ENCODE peak calls at places on chromosomes 6 and 20, in eight cellular contexts. One of them, this sample, is unnamed.

GRCh38 chr20:39850821-39851330 is 838.2 kb downstream of the MAFB start:
- DNase-seq in Panc1: no peak
- DNase-seq in left ventricle myocardium inferior: no peak
- DNase-seq in CD8-positive, alpha-beta T cell: no peak
- DNase-seq in GM12865: no peak
- DNase-seq in adrenal gland: no peak
- DNase-seq in AG09319: no peak
- DNase-seq in pancreas: no peak
- DNase-seq in this sample: no peak

GRCh38 chr20:6606651-6607050 is 160.8 kb upstream of the BMP2 start:
- DNase-seq in Panc1: no peak
- DNase-seq in adrenal gland: no peak
- DNase-seq in pancreas: no peak
- DNase-seq in AG09319: no peak
- DNase-seq in GM12865: no peak
- DNase-seq in CD8-positive, alpha-beta T cell: no peak
- DNase-seq in left ventricle myocardium inferior: no peak
- DNase-seq in this sample: no peak

GRCh38 chr20:36847710-36848040 is 28.3 kb upstream of the TLDC2 start:
- DNase-seq in CD8-positive, alpha-beta T cell: no peak
- DNase-seq in AG09319: no peak
- DNase-seq in pancreas: no peak
- DNase-seq in GM12865: no peak
- DNase-seq in Panc1: no peak
- DNase-seq in left ventricle myocardium inferior: no peak
- DNase-seq in adrenal gland: no peak
- DNase-seq in this sample: no peak

GRCh38 chr20:41617059-41617921 is 887 bp downstream of the CHD6 start:
- DNase-seq in AG09319: no peak
- DNase-seq in Panc1: no peak
- DNase-seq in adrenal gland: peak
- DNase-seq in pancreas: peak
- DNase-seq in CD8-positive, alpha-beta T cell: peak
- DNase-seq in GM12865: peak
- DNase-seq in left ventricle myocardium inferior: peak
- DNase-seq in this sample: peak

GRCh38 chr6:43853066-43853650 is 83.1 kb downstream of the VEGFA start:
- DNase-seq in Panc1: no peak
- DNase-seq in GM12865: no peak
- DNase-seq in AG09319: no peak
- DNase-seq in pancreas: no peak
- DNase-seq in CD8-positive, alpha-beta T cell: no peak
- DNase-seq in left ventricle myocardium inferior: no peak
- DNase-seq in adrenal gland: no peak
- DNase-seq in this sample: no peak

GRCh38 chr6:37005061-37005810 is at the start of gene FGD2:
- DNase-seq in pancreas: no peak
- DNase-seq in Panc1: no peak
- DNase-seq in AG09319: no peak
- DNase-seq in adrenal gland: no peak
- DNase-seq in GM12865: peak
- DNase-seq in CD8-positive, alpha-beta T cell: no peak
- DNase-seq in left ventricle myocardium inferior: no peak
- DNase-seq in this sample: no peak

GRCh38 chr6:43995137-43995536 is 132.1 kb downstream of the MRPL14 start:
- DNase-seq in AG09319: no peak
- DNase-seq in CD8-positive, alpha-beta T cell: no peak
- DNase-seq in left ventricle myocardium inferior: no peak
- DNase-seq in pancreas: no peak
- DNase-seq in Panc1: no peak
- DNase-seq in adrenal gland: no peak
- DNase-seq in GM12865: no peak
- DNase-seq in this sample: no peak

GRCh38 chr6:12849420-12850200 is 133.0 kb downstream of the PHACTR1 start:
- DNase-seq in AG09319: no peak
- DNase-seq in Panc1: no peak
- DNase-seq in pancreas: no peak
- DNase-seq in adrenal gland: no peak
- DNase-seq in GM12865: no peak
- DNase-seq in left ventricle myocardium inferior: no peak
- DNase-seq in CD8-positive, alpha-beta T cell: no peak
- DNase-seq in this sample: no peak

GRCh38 chr6:53793318-53793975 is 1.4 kb upstream of the LRRC1 start:
- DNase-seq in AG09319: no peak
- DNase-seq in Panc1: peak
- DNase-seq in pancreas: peak
- DNase-seq in adrenal gland: peak
- DNase-seq in left ventricle myocardium inferior: no peak
- DNase-seq in GM12865: peak
- DNase-seq in CD8-positive, alpha-beta T cell: no peak
- DNase-seq in this sample: peak

GRCh38 chr20:53708129-53708968 is 114.7 kb upstream of the ZNF217 start:
- DNase-seq in left ventricle myocardium inferior: no peak
- DNase-seq in pancreas: no peak
- DNase-seq in Panc1: no peak
- DNase-seq in AG09319: no peak
- DNase-seq in CD8-positive, alpha-beta T cell: no peak
- DNase-seq in adrenal gland: no peak
- DNase-seq in GM12865: peak
- DNase-seq in this sample: no peak

GRCh38 chr6:45696738-45697137 is 318.9 kb downstream of the CLIC5 start:
- DNase-seq in Panc1: no peak
- DNase-seq in AG09319: no peak
- DNase-seq in pancreas: no peak
- DNase-seq in adrenal gland: no peak
- DNase-seq in left ventricle myocardium inferior: no peak
- DNase-seq in GM12865: no peak
- DNase-seq in CD8-positive, alpha-beta T cell: no peak
- DNase-seq in this sample: no peak

GRCh38 chr6:40922281-40922680 is 116.7 kb downstream of the UNC5CL start:
- DNase-seq in Panc1: no peak
- DNase-seq in GM12865: no peak
- DNase-seq in left ventricle myocardium inferior: no peak
- DNase-seq in pancreas: no peak
- DNase-seq in adrenal gland: no peak
- DNase-seq in CD8-positive, alpha-beta T cell: no peak
- DNase-seq in AG09319: no peak
- DNase-seq in this sample: no peak

GRCh38 chr6:32854376-32855178 is 585 bp downstream of the PSMB9 start:
- DNase-seq in CD8-positive, alpha-beta T cell: peak
- DNase-seq in adrenal gland: peak
- DNase-seq in AG09319: no peak
- DNase-seq in GM12865: peak
- DNase-seq in pancreas: no peak
- DNase-seq in Panc1: no peak
- DNase-seq in left ventricle myocardium inferior: peak
- DNase-seq in this sample: peak

GRCh38 chr6:112881027-112881426 is 533.9 kb downstream of the RFPL4B start:
- DNase-seq in adrenal gland: no peak
- DNase-seq in left ventricle myocardium inferior: no peak
- DNase-seq in pancreas: no peak
- DNase-seq in AG09319: no peak
- DNase-seq in GM12865: peak
- DNase-seq in CD8-positive, alpha-beta T cell: no peak
- DNase-seq in Panc1: no peak
- DNase-seq in this sample: no peak

GRCh38 chr6:131135244-131136020 is at the start of gene AKAP7:
- DNase-seq in AG09319: no peak
- DNase-seq in pancreas: peak
- DNase-seq in left ventricle myocardium inferior: peak
- DNase-seq in adrenal gland: peak
- DNase-seq in CD8-positive, alpha-beta T cell: peak
- DNase-seq in GM12865: peak
- DNase-seq in Panc1: no peak
- DNase-seq in this sample: peak

GRCh38 chr6:147869223-147869600 is 360.7 kb downstream of the SAMD5 start:
- DNase-seq in Panc1: no peak
- DNase-seq in left ventricle myocardium inferior: no peak
- DNase-seq in GM12865: no peak
- DNase-seq in CD8-positive, alpha-beta T cell: no peak
- DNase-seq in adrenal gland: no peak
- DNase-seq in AG09319: no peak
- DNase-seq in pancreas: no peak
- DNase-seq in this sample: no peak

GRCh38 chr20:33017542-33017941 is 10.0 kb downstream of the BPIFB2 start:
- DNase-seq in GM12865: no peak
- DNase-seq in CD8-positive, alpha-beta T cell: no peak
- DNase-seq in Panc1: no peak
- DNase-seq in left ventricle myocardium inferior: no peak
- DNase-seq in adrenal gland: no peak
- DNase-seq in pancreas: no peak
- DNase-seq in AG09319: no peak
- DNase-seq in this sample: no peak

GRCh38 chr20:33018169-33018931 is 10.8 kb downstream of the BPIFB2 start:
- DNase-seq in left ventricle myocardium inferior: no peak
- DNase-seq in AG09319: no peak
- DNase-seq in CD8-positive, alpha-beta T cell: no peak
- DNase-seq in GM12865: no peak
- DNase-seq in adrenal gland: no peak
- DNase-seq in pancreas: no peak
- DNase-seq in Panc1: no peak
- DNase-seq in this sample: no peak

GRCh38 chr20:33020278-33021161 is 10.9 kb upstream of the BPIFB6 start:
- DNase-seq in adrenal gland: no peak
- DNase-seq in AG09319: no peak
- DNase-seq in left ventricle myocardium inferior: no peak
- DNase-seq in pancreas: no peak
- DNase-seq in GM12865: no peak
- DNase-seq in CD8-positive, alpha-beta T cell: no peak
- DNase-seq in Panc1: no peak
- DNase-seq in this sample: no peak

GRCh38 chr20:33021879-33022732 is 9.3 kb upstream of the BPIFB6 start:
- DNase-seq in CD8-positive, alpha-beta T cell: no peak
- DNase-seq in Panc1: no peak
- DNase-seq in left ventricle myocardium inferior: no peak
- DNase-seq in GM12865: no peak
- DNase-seq in adrenal gland: no peak
- DNase-seq in AG09319: no peak
- DNase-seq in pancreas: no peak
- DNase-seq in this sample: no peak

DNA sequence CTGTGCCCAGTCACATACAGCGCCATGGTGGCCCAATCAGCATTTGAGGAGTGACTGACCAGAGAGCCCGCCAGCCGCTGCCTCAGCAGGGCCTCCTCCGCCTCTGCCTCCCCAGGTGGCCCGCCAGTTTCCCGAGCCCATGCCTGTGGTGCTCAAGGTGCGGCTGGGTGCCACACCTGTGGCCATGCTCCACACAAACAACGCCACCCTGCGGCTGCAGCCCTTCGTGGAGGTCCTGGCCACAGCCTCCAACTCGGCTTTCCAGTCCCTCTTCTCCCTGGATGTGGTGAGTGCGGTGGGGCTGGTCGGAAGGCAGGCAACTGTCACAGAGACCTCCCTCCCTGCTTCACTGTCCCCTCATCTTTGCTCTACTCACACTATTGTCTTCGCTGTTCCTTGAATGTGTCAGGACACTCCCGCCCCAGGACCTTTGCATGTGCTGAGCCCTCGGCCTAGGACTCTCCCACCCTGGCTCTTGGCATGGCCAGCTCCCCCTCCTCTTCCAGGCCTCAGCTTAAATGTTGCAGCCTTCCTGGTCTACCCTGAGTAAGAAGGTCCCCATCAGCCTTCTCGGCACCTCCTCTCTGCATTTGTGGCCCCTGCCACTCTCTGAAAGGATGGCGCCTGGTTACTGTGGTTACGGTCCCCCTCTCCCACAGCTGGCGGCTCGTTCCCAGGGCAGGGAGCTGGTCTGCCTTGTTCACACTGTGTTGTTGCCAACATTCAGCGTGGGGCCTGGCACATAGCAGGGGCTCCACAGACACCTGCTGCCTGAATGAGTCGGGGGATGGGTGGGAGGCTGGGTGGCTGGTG is 11.8 kb upstream of the BPIFB6 start:
- DNase-seq in AG09319: no peak
- DNase-seq in GM12865: no peak
- DNase-seq in Panc1: no peak
- DNase-seq in left ventricle myocardium inferior: no peak
- DNase-seq in pancreas: no peak
- DNase-seq in adrenal gland: no peak
- DNase-seq in CD8-positive, alpha-beta T cell: no peak
- DNase-seq in this sample: no peak
- TF ChIP-seq CTCF in AG09319: no peak
- TF ChIP-seq CTCF in GM12865: no peak
- TF ChIP-seq CTCF in Panc1: no peak
- TF ChIP-seq CTCF in left ventricle myocardium inferior: no peak
- TF ChIP-seq CTCF in pancreas: no peak
- TF ChIP-seq CTCF in adrenal gland: no peak
- TF ChIP-seq CTCF in CD8-positive, alpha-beta T cell: no peak
- TF ChIP-seq CTCF in this sample: no peak

GRCh38 chr6:164455835-164456234 is 853.6 kb downstream of the C6orf118 start:
- DNase-seq in GM12865: no peak
- DNase-seq in AG09319: no peak
- DNase-seq in Panc1: no peak
- DNase-seq in CD8-positive, alpha-beta T cell: no peak
- DNase-seq in left ventricle myocardium inferior: no peak
- DNase-seq in adrenal gland: no peak
- DNase-seq in pancreas: no peak
- DNase-seq in this sample: no peak
- TF ChIP-seq CTCF in GM12865: no peak
- TF ChIP-seq CTCF in AG09319: no peak
- TF ChIP-seq CTCF in Panc1: no peak
- TF ChIP-seq CTCF in CD8-positive, alpha-beta T cell: no peak
- TF ChIP-seq CTCF in left ventricle myocardium inferior: no peak
- TF ChIP-seq CTCF in adrenal gland: no peak
- TF ChIP-seq CTCF in pancreas: no peak
- TF ChIP-seq CTCF in this sample: no peak

DNA sequence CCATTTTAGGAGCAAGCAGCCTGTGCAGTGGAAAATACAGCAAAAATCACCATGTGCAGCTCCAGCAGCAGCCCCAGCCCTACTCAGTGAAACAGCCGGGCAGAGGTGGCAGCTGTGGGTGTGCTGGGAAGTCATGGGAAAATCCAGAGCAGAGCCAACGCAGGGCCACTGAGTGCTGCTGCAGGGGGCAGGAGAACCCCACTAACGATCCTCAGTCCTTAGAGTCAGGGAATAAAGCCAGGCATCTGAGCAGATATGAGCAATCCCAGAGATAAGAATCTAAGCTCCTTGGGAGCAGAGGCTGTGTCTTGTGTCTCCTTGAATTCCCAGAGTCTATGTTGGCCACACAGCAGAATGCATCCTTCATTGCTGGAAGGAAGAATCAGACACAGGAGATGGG is 493.1 kb upstream of the MAP3K7 start:
- DNase-seq in AG09319: no peak
- DNase-seq in GM12865: no peak
- DNase-seq in adrenal gland: no peak
- DNase-seq in pancreas: no peak
- DNase-seq in Panc1: no peak
- DNase-seq in left ventricle myocardium inferior: no peak
- DNase-seq in CD8-positive, alpha-beta T cell: no peak
- DNase-seq in this sample: no peak
- TF ChIP-seq CTCF in AG09319: no peak
- TF ChIP-seq CTCF in GM12865: no peak
- TF ChIP-seq CTCF in adrenal gland: no peak
- TF ChIP-seq CTCF in pancreas: no peak
- TF ChIP-seq CTCF in Panc1: no peak
- TF ChIP-seq CTCF in left ventricle myocardium inferior: no peak
- TF ChIP-seq CTCF in CD8-positive, alpha-beta T cell: no peak
- TF ChIP-seq CTCF in this sample: no peak

DNA sequence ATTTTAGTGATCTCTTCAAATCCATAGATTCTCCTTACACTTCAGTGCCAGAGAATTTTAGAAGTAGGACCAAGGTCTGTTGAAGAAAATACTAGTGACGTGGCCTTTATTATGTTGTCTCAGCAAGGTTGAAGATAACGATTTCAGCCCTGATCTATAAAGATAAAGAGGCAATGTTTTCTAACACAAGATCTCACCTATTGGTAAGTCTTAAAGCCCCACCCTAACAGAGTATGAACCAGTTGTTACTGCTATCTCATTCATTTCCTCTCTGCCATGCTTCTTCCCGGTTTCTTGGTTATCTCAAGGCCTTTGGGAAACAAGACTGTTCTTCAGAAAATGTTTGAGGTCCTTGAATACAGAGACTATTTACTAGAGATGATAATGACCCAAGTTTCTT is 53.1 kb downstream of the KIAA0408 start:
- DNase-seq in pancreas: no peak
- DNase-seq in left ventricle myocardium inferior: no peak
- DNase-seq in CD8-positive, alpha-beta T cell: no peak
- DNase-seq in adrenal gland: no peak
- DNase-seq in GM12865: no peak
- DNase-seq in AG09319: no peak
- DNase-seq in Panc1: no peak
- DNase-seq in this sample: no peak
- TF ChIP-seq CTCF in pancreas: no peak
- TF ChIP-seq CTCF in left ventricle myocardium inferior: no peak
- TF ChIP-seq CTCF in CD8-positive, alpha-beta T cell: no peak
- TF ChIP-seq CTCF in adrenal gland: no peak
- TF ChIP-seq CTCF in GM12865: no peak
- TF ChIP-seq CTCF in AG09319: no peak
- TF ChIP-seq CTCF in Panc1: no peak
- TF ChIP-seq CTCF in this sample: no peak

This sample was measured in ovary.